ENCODE peak calls at places on chromosomes 3 and 15, in nine cellular contexts. K, B, F, S, Y, C, V, H and G are unnamed samples.
A peak's percentile ranks its signal among the peaks of the same experiment; 100 is the strongest.

GRCh38 chr15:41051139-41051538 is 64.9 kb downstream of the INO80 start:
- DNase-seq in K (no peak), B (no peak), F (no peak), S (no peak), Y (no peak), C (no peak), V (no peak), H (no peak), G (no peak)

GRCh38 chr3:38655708-38656300 is 6.3 kb upstream of the SCN5A start:
- DNase-seq in K (peak; percentile 50), B (no peak), F (no peak), S (no peak), Y (no peak), C (peak; percentile 62), V (peak; percentile 26), H (peak; percentile 11), G (no peak)

GRCh38 chr3:37287776-37288175 is 113.4 kb upstream of the LRRFIP2 start:
- DNase-seq in K (peak; percentile 68), B (no peak), F (no peak), S (no peak), Y (no peak), C (peak; percentile 33), V (no peak), H (no peak), G (no peak)

GRCh38 chr15:65724479-65724878 is 67.6 kb downstream of the DENND4A start:
- DNase-seq in K (no peak), B (no peak), F (no peak), S (no peak), Y (no peak), C (no peak), V (no peak), H (no peak), G (no peak)

GRCh38 chr3:32127219-32127826 is 20.9 kb downstream of the GPD1L start:
- DNase-seq in K (no peak), B (no peak), F (no peak), S (no peak), Y (no peak), C (no peak), V (no peak), H (no peak), G (no peak)

GRCh38 chr15:23647421-23648375 is at the start of gene MAGEL2:
- DNase-seq in K (peak; percentile 17), B (no peak), F (no peak), S (no peak), Y (no peak), C (no peak), V (no peak), H (peak; percentile 44), G (peak; percentile 28)

GRCh38 chr3:168952551-168952950 is 711.0 kb downstream of the MECOM start:
- DNase-seq in K (peak; percentile 58), B (no peak), F (no peak), S (no peak), Y (no peak), C (peak; percentile 37), V (no peak), H (no peak), G (no peak)

GRCh38 chr15:81747477-81747876 is 298.3 kb downstream of the MEX3B start:
- DNase-seq in K (no peak), B (no peak), F (no peak), S (no peak), Y (no peak), C (no peak), V (no peak), H (no peak), G (no peak)

GRCh38 chr3:72347819-72348319 is 500.4 kb downstream of the SHQ1 start:
- DNase-seq in K (peak; percentile 90), B (peak; percentile 70), F (peak; percentile 26), S (peak; percentile 62), Y (peak; percentile 54), C (peak; percentile 61), V (no peak), H (peak; percentile 83), G (peak; percentile 82)

GRCh38 chr3:60855250-60855649 is 396.0 kb downstream of the FHIT start:
- DNase-seq in K (no peak), B (no peak), F (no peak), S (no peak), Y (no peak), C (no peak), V (no peak), H (no peak), G (no peak)

GRCh38 chr3:190989213-190989612 is 126.7 kb upstream of the GMNC start:
- DNase-seq in K (no peak), B (no peak), F (no peak), S (no peak), Y (no peak), C (no peak), V (no peak), H (no peak), G (no peak)

GRCh38 chr15:65862682-65863081 is 6.6 kb upstream of the RAB11A start:
- DNase-seq in K (peak; percentile 61), B (no peak), F (peak; percentile 16), S (no peak), Y (peak; percentile 64), C (peak; percentile 64), V (peak; percentile 78), H (no peak), G (no peak)

GRCh38 chr15:60165111-60165510 is 161.0 kb downstream of the FOXB1 start:
- DNase-seq in K (no peak), B (no peak), F (no peak), S (no peak), Y (no peak), C (no peak), V (no peak), H (no peak), G (no peak)

GRCh38 chr3:64238971-64239667 is 13.9 kb upstream of the PRICKLE2 start:
- DNase-seq in K (peak; percentile 98), B (peak; percentile 83), F (no peak), S (peak; percentile 48), Y (no peak), C (peak; percentile 87), V (peak; percentile 92), H (no peak), G (peak; percentile 47)

GRCh38 chr3:134369861-134370596 is 4.2 kb downstream of the AMOTL2 start:
- DNase-seq in K (no peak), B (no peak), F (no peak), S (no peak), Y (no peak), C (no peak), V (no peak), H (no peak), G (no peak)

GRCh38 chr15:43433160-43433559 is 59.8 kb downstream of the TP53BP1 start:
- DNase-seq in K (peak; percentile 45), B (no peak), F (no peak), S (no peak), Y (no peak), C (no peak), V (no peak), H (no peak), G (no peak)

GRCh38 chr15:53203454-53203853 is 413.3 kb upstream of the ONECUT1 start:
- DNase-seq in K (no peak), B (no peak), F (no peak), S (no peak), Y (no peak), C (no peak), V (no peak), H (no peak), G (no peak)

GRCh38 chr3:32626650-32627049 is 56.0 kb upstream of the DYNC1LI1 start:
- DNase-seq in K (no peak), B (no peak), F (no peak), S (no peak), Y (no peak), C (no peak), V (no peak), H (no peak), G (no peak)

GRCh38 chr3:55523471-55523870 is 36.4 kb upstream of the WNT5A start:
- DNase-seq in K (no peak), B (no peak), F (no peak), S (no peak), Y (no peak), C (no peak), V (no peak), H (peak; percentile 38), G (no peak)

GRCh38 chr3:139227827-139228226 is 116.0 kb upstream of the MRPS22 start:
- DNase-seq in K (no peak), B (no peak), F (no peak), S (peak; percentile 64), Y (no peak), C (no peak), V (no peak), H (no peak), G (no peak)

GRCh38 chr3:42061711-42062408 is 29.3 kb upstream of the TRAK1 start:
- DNase-seq in K (peak; percentile 85), B (peak; percentile 84), F (no peak), S (no peak), Y (no peak), C (peak; percentile 94), V (peak; percentile 81), H (peak; percentile 65), G (peak; percentile 63)

GRCh38 chr3:138724433-138724832 is 110.3 kb downstream of the PIK3CB start:
- DNase-seq in K (no peak), B (no peak), F (no peak), S (no peak), Y (no peak), C (no peak), V (no peak), H (no peak), G (no peak)

GRCh38 chr15:27449041-27449440 is 478.1 kb downstream of the GABRG3 start:
- DNase-seq in K (peak; percentile 36), B (no peak), F (no peak), S (no peak), Y (no peak), C (peak; percentile 86), V (no peak), H (no peak), G (no peak)

GRCh38 chr15:35559683-35560082 is 13.7 kb upstream of the DPH6 start:
- DNase-seq in K (no peak), B (no peak), F (no peak), S (no peak), Y (no peak), C (no peak), V (no peak), H (no peak), G (no peak)

GRCh38 chr3:31495971-31496370 is 36.8 kb upstream of the STT3B start:
- DNase-seq in K (peak; percentile 16), B (no peak), F (no peak), S (no peak), Y (no peak), C (peak; percentile 5), V (no peak), H (no peak), G (no peak)

GRCh38 chr3:59876533-59877062 is 826.8 kb upstream of the CFAP20DC start:
- DNase-seq in K (no peak), B (no peak), F (no peak), S (no peak), Y (no peak), C (no peak), V (no peak), H (no peak), G (no peak)

GRCh38 chr3:102084712-102085111 is 235.4 kb downstream of the NFKBIZ start:
- DNase-seq in K (no peak), B (no peak), F (no peak), S (no peak), Y (no peak), C (no peak), V (no peak), H (no peak), G (no peak)

GRCh38 chr3:188468672-188469071 is 314.7 kb downstream of the LPP start:
- DNase-seq in K (peak; percentile 76), B (no peak), F (no peak), S (peak; percentile 57), Y (no peak), C (no peak), V (no peak), H (peak; percentile 74), G (no peak)

GRCh38 chr3:9183011-9183410 is 66.4 kb downstream of the SRGAP3 start:
- DNase-seq in K (no peak), B (peak; percentile 53), F (no peak), S (no peak), Y (no peak), C (no peak), V (no peak), H (no peak), G (no peak)

GRCh38 chr15:70314652-70315051 is 216.9 kb upstream of the TLE3 start:
- DNase-seq in K (no peak), B (no peak), F (no peak), S (no peak), Y (no peak), C (no peak), V (no peak), H (no peak), G (no peak)

GRCh38 chr15:99085413-99086326 is 19.2 kb upstream of the SYNM start:
- DNase-seq in K (peak; percentile 55), B (no peak), F (no peak), S (no peak), Y (no peak), C (peak; percentile 22), V (no peak), H (no peak), G (no peak)